ENCODE peak calls at places on chromosomes 6 and 20, in four cellular contexts. Z is K562, W is A549, B is GM12878. Q is an unnamed sample.
A peak's percentile ranks its signal among the peaks of the same experiment; 100 is the strongest.

GRCh38 chr6:21918666-21919065 is 325.1 kb downstream of the SOX4 start:
- DNase-seq in Z (no peak), W (no peak), B (no peak), Q (no peak)

GRCh38 chr20:15342987-15343639 is 1005.7 kb upstream of the FLRT3 start:
- DNase-seq in Z (no peak), W (no peak), B (no peak), Q (no peak)

GRCh38 chr6:32692019-32692418 is 25.6 kb upstream of the HLA-DQB1 start:
- DNase-seq in Z (peak; percentile 18), W (peak; percentile 21), B (peak; percentile 50), Q (peak; percentile 35)

GRCh38 chr6:119077643-119078448 is 618 bp downstream of the FAM184A start:
- DNase-seq in Z (peak; percentile 44), W (no peak), B (no peak), Q (peak; percentile 32)

GRCh38 chr6:52049252-52050050 is 38.0 kb downstream of the PKHD1 start:
- DNase-seq in Z (peak; percentile 38), W (peak; percentile 21), B (peak; percentile 11), Q (peak; percentile 33)

GRCh38 chr20:63618291-63618980 is 8.5 kb downstream of the GMEB2 start:
- DNase-seq in Z (no peak), W (no peak), B (no peak), Q (no peak)

GRCh38 chr6:55886185-55886836 is 10.9 kb upstream of the BMP5 start:
- DNase-seq in Z (no peak), W (no peak), B (no peak), Q (peak; percentile 64)

GRCh38 chr6:21873562-21873961 is 280.0 kb downstream of the SOX4 start:
- DNase-seq in Z (no peak), W (no peak), B (no peak), Q (no peak)

GRCh38 chr6:145139451-145139850 is 595.9 kb downstream of the EPM2A start:
- DNase-seq in Z (no peak), W (no peak), B (no peak), Q (no peak)

GRCh38 chr6:114650891-114651290 is 308.1 kb upstream of the HS3ST5 start:
- DNase-seq in Z (no peak), W (no peak), B (no peak), Q (no peak)

GRCh38 chr6:82870582-82871172 is 195.0 kb downstream of the UBE3D start:
- DNase-seq in Z (no peak), W (no peak), B (no peak), Q (no peak)

GRCh38 chr20:34979366-34980153 is 23.9 kb downstream of the MYH7B start:
- DNase-seq in Z (peak; percentile 99), W (no peak), B (no peak), Q (no peak)

GRCh38 chr20:62618622-62619529 is 23.4 kb upstream of the SLCO4A1 start:
- DNase-seq in Z (no peak), W (no peak), B (no peak), Q (no peak)

GRCh38 chr6:25670793-25671513 is 18.9 kb downstream of the SCGN start:
- DNase-seq in Z (no peak), W (peak; percentile 25), B (no peak), Q (no peak)

GRCh38 chr20:15320941-15321340 is 983.5 kb upstream of the FLRT3 start:
- DNase-seq in Z (no peak), W (no peak), B (no peak), Q (no peak)

GRCh38 chr20:7090753-7091310 is 323.3 kb downstream of the BMP2 start:
- DNase-seq in Z (no peak), W (no peak), B (no peak), Q (no peak)

GRCh38 chr20:1083431-1084080 is 34.8 kb upstream of the PSMF1 start:
- DNase-seq in Z (no peak), W (no peak), B (peak; percentile 9), Q (no peak)

GRCh38 chr6:43825187-43826115 is 55.4 kb downstream of the VEGFA start:
- DNase-seq in Z (no peak), W (no peak), B (no peak), Q (no peak)

GRCh38 chr6:38306915-38307314 is 332.8 kb downstream of the BTBD9 start:
- DNase-seq in Z (no peak), W (no peak), B (no peak), Q (no peak)

GRCh38 chr6:157650261-157650640 is 172.8 kb upstream of the SNX9 start:
- DNase-seq in Z (no peak), W (no peak), B (no peak), Q (no peak)

GRCh38 chr6:19465760-19466159 is 371.4 kb upstream of the ID4 start:
- DNase-seq in Z (no peak), W (peak; percentile 58), B (no peak), Q (no peak)

GRCh38 chr20:32326507-32326851 is 31.7 kb upstream of the ASXL1 start:
- DNase-seq in Z (no peak), W (peak; percentile 36), B (no peak), Q (peak; percentile 96)

GRCh38 chr20:32329817-32330554 is 28.1 kb upstream of the ASXL1 start:
- DNase-seq in Z (no peak), W (no peak), B (no peak), Q (peak; percentile 94)

GRCh38 chr20:32330555-32330897 is 27.6 kb upstream of the ASXL1 start:
- DNase-seq in Z (no peak), W (no peak), B (no peak), Q (no peak)

GRCh38 chr20:32325706-32326506 is 32.2 kb upstream of the ASXL1 start:
- DNase-seq in Z (no peak), W (peak; percentile 91), B (no peak), Q (peak; percentile 99)

GRCh38 chr20:32327087-32327681 is 30.9 kb upstream of the ASXL1 start:
- DNase-seq in Z (no peak), W (no peak), B (no peak), Q (peak; percentile 51)
- TF ChIP-seq HDAC2 in Z (no peak), W (no peak), B (no peak), Q (no peak)

GRCh38 chr6:165986647-165987482 is 180.8 kb downstream of the TBXT start:
- DNase-seq in Z (no peak), W (peak; percentile 65), B (no peak), Q (no peak)
- TF ChIP-seq REST in Z (no peak), W (no peak), B (no peak), Q (no peak)

DNA sequence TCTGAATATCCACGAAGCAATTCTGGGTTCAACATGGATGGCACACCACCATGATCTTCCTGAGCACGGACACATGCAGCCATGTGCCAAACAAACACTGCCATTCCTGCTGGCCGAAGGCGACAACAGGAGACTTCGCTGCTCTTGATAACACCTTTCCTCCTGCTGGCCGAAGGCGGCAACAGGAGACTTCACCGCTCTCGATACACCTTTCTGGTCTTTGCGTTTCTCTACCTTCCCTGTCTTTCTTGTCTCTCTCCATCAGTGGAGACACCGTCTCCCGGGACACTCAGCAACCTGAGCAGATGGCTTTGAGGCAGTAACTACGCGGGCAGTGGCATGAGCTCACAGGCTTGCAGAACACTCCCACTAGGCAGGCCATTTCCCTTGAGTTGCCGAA is 54.9 kb upstream of the MPC1 start:
- DNase-seq in Z (no peak), W (no peak), B (no peak), Q (no peak)
- TF ChIP-seq HDAC2 in Z (no peak), W (no peak), B (no peak), Q (no peak)

GRCh38 chr20:25549172-25549865 is 36.0 kb downstream of the NINL start:
- DNase-seq in Z (no peak), W (no peak), B (no peak), Q (peak; percentile 35)

GRCh38 chr20:25551413-25552210 is 33.7 kb downstream of the NINL start:
- DNase-seq in Z (no peak), W (no peak), B (no peak), Q (no peak)

GRCh38 chr20:25552977-25553376 is 32.4 kb downstream of the NINL start:
- DNase-seq in Z (no peak), W (no peak), B (no peak), Q (no peak)

GRCh38 chr20:25549866-25550477 is 35.4 kb downstream of the NINL start:
- DNase-seq in Z (no peak), W (no peak), B (no peak), Q (peak; percentile 74)

DNA sequence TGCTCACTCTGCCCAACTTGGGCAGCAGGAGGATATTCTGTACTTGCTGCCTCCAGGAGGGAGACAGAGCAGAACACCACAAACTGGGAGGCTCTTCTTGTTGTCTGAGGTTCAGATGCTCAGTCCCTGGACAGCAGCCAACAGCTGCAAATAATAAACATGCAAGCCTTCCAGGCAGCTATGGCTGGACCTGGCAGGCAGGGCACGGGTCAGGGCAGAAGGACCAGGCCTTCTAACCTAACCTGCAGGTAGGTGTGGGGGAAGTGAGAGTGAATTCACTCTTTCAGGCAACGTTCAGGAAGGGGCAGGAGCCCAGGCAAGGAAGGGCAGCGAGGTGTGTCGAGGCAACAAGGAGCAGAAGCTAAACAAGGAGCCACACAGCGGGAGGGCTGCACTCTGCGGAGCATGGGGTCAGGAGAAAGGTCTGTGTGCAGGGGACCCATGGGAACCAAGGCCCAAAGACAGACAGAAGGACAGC is 31.5 kb downstream of the NINL start:
- DNase-seq in Z (no peak), W (no peak), B (no peak), Q (peak; percentile 62)
- TF ChIP-seq REST in Z (no peak), W (no peak), B (no peak), Q (peak; percentile 88)

GRCh38 chr20:52864895-52865590 is 107.1 kb upstream of the TSHZ2 start:
- DNase-seq in Z (no peak), W (no peak), B (no peak), Q (no peak)
- TF ChIP-seq HDAC2 in Z (no peak), W (no peak), B (no peak), Q (no peak)

GRCh38 chr6:3949531-3949930 is 100.4 kb downstream of the FAM50B start:
- DNase-seq in Z (no peak), W (no peak), B (no peak), Q (no peak)
- TF ChIP-seq REST in Z (no peak), W (no peak), B (no peak), Q (no peak)

GRCh38 chr6:139482184-139482751 is 107.8 kb upstream of the CITED2 start:
- DNase-seq in Z (no peak), W (no peak), B (no peak), Q (no peak)
- TF ChIP-seq HDAC2 in Z (no peak), W (no peak), B (no peak), Q (no peak)